ENCODE peak calls at places on chromosome 13, in seven cellular contexts. X is lower lobe of right lung; D is dorsolateral prefrontal cortex; P is effector memory CD4-positive, alpha-beta T cell; T is ovary; Q is mammary epithelial cell; F is CD4-positive, alpha-beta T cell. C is an unnamed sample.

GRCh38 chr13:99220199-99220931 is 19.7 kb downstream of the UBAC2 start:
- DNase-seq in X (no peak), Q (no peak), T (no peak), F (no peak), D (no peak), P (no peak), C (no peak)

GRCh38 chr13:53382008-53382407 is 353.4 kb downstream of the OLFM4 start:
- DNase-seq in D (no peak), P (no peak), T (no peak), X (no peak), F (no peak), Q (no peak), C (no peak)

GRCh38 chr13:76723551-76724232 is 162.5 kb downstream of the KCTD12 start:
- DNase-seq in P (no peak), F (no peak), Q (peak), T (peak), X (peak), D (no peak), C (peak)

GRCh38 chr13:29503041-29503837 is 92.2 kb downstream of the SLC7A1 start:
- DNase-seq in Q (no peak), P (no peak), F (no peak), T (no peak), X (no peak), D (no peak), C (no peak)

GRCh38 chr13:78015782-78016181 is 97.2 kb upstream of the EDNRB start:
- DNase-seq in T (no peak), P (no peak), F (no peak), X (no peak), Q (no peak), D (no peak), C (no peak)

GRCh38 chr13:29282096-29282495 is 313.4 kb downstream of the SLC7A1 start:
- DNase-seq in X (no peak), P (no peak), D (peak), Q (no peak), T (no peak), F (no peak), C (no peak)

GRCh38 chr13:35349673-35350278 is 126.7 kb downstream of the MAB21L1 start:
- DNase-seq in D (no peak), F (no peak), P (no peak), X (no peak), Q (peak), T (no peak), C (peak)

GRCh38 chr13:54241719-54242118 is 1213.1 kb downstream of the OLFM4 start:
- DNase-seq in Q (no peak), T (no peak), X (no peak), F (no peak), D (no peak), P (no peak), C (no peak)

GRCh38 chr13:44692173-44692713 is 116.1 kb upstream of the TSC22D1 start:
- DNase-seq in Q (peak), P (no peak), X (no peak), T (no peak), D (no peak), F (no peak), C (no peak)

GRCh38 chr13:36981156-36981743 is 17.9 kb downstream of the ALG5 start:
- DNase-seq in X (no peak), T (no peak), F (no peak), D (no peak), Q (peak), P (no peak), C (peak)

GRCh38 chr13:99227909-99228688 is 27.4 kb downstream of the UBAC2 start:
- DNase-seq in T (no peak), F (no peak), X (no peak), P (no peak), Q (no peak), D (no peak), C (no peak)

GRCh38 chr13:52600666-52601065 is 41.6 kb upstream of the HNRNPA1L2 start:
- DNase-seq in F (no peak), Q (no peak), D (no peak), P (no peak), T (no peak), X (no peak), C (no peak)

GRCh38 chr13:21823949-21824348 is 153.1 kb downstream of the FGF9 start:
- DNase-seq in P (no peak), Q (no peak), D (no peak), X (no peak), T (no peak), F (no peak), C (no peak)

GRCh38 chr13:80341098-80341701 is at the start of gene SPRY2:
- DNase-seq in P (no peak), Q (peak), D (peak), F (no peak), X (peak), T (peak), C (peak)

GRCh38 chr13:30898721-30899188 is 7.3 kb upstream of the MEDAG start:
- DNase-seq in T (no peak), Q (peak), X (no peak), F (no peak), P (no peak), D (no peak), C (peak)

GRCh38 chr13:36736119-36736726 is 62.4 kb downstream of the SERTM1 start:
- DNase-seq in Q (peak), P (no peak), X (no peak), T (peak), D (peak), F (peak), C (peak)

GRCh38 chr13:78603240-78603947 is at the start of gene POU4F1:
- DNase-seq in P (peak), Q (peak), T (no peak), X (peak), D (no peak), F (no peak), C (peak)

GRCh38 chr13:64912141-64912540 is 2318.0 kb downstream of the PCDH9 start:
- DNase-seq in P (no peak), F (no peak), D (no peak), Q (peak), T (no peak), X (no peak), C (peak)

GRCh38 chr13:65473199-65473598 is 1756.9 kb downstream of the PCDH9 start:
- DNase-seq in F (no peak), X (no peak), P (no peak), T (no peak), Q (no peak), D (no peak), C (no peak)

GRCh38 chr13:43411741-43412140 is 375.0 kb downstream of the ENOX1 start:
- DNase-seq in T (peak), X (no peak), F (no peak), D (peak), Q (no peak), P (no peak), C (no peak)

GRCh38 chr13:113754242-113754641 is 4.8 kb upstream of the TMEM255B start:
- DNase-seq in X (no peak), D (no peak), P (no peak), Q (no peak), T (no peak), F (no peak), C (no peak)

GRCh38 chr13:113753171-113753570 is 5.9 kb upstream of the TMEM255B start:
- DNase-seq in T (no peak), P (no peak), D (no peak), X (peak), F (no peak), Q (no peak), C (no peak)

GRCh38 chr13:113756441-113757097 is 2.5 kb upstream of the TMEM255B start:
- DNase-seq in F (no peak), P (no peak), T (no peak), X (no peak), D (no peak), Q (no peak), C (no peak)

GRCh38 chr13:113751491-113751890 is 7.5 kb upstream of the TMEM255B start:
- DNase-seq in T (no peak), F (no peak), Q (no peak), D (no peak), X (no peak), P (no peak), C (no peak)

GRCh38 chr13:113754691-113755090 is 4.3 kb upstream of the TMEM255B start:
- DNase-seq in Q (no peak), P (no peak), X (no peak), F (no peak), D (no peak), T (no peak), C (no peak)
- H3K27ac ChIP-seq in Q (no peak), P (no peak), X (no peak), F (no peak), D (no peak), T (no peak), C (no peak)

DNA sequence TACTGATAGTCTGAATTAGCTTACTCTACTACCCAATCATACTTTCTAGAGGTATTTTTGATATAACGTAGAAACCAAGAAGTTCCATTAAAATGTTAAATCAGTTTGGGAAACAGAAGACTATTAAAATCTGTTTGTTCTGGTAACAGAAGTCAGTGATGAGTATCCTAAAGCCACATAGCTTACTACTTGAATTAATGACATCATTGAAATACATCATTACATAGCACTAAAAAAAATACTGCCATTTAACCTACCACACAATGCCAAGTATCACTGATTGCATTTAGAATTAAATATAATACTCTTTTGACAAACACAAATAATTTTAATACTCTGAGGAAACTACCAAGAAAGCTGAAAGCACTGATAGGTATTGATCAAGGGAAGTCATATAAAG is 5.4 kb downstream of the MRPS31 start:
- DNase-seq in X (no peak), D (no peak), F (no peak), Q (no peak), P (no peak), T (no peak), C (no peak)
- H3K27ac ChIP-seq in X (no peak), D (no peak), F (no peak), Q (no peak), P (no peak), T (no peak), C (no peak)

DNA sequence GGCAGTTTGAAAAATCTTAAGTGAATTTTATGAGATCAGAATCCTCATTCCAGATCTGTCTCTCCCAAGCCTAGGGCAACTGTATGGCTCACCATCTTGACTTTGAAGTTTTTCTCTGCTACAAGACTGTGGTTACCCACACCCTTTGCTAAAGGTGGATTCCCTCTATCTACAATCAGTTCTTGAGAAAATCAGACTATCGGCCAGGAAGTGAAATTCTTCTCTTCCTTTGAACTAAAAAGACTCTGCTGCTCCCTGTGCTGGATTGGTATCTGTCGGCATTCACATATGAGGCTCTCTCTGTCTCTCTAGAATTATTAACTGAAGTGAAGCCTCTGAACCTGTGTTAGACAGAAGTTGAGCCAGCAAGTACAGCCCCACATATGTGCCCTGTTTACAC is 145.9 kb downstream of the MIPEP start:
- DNase-seq in Q (peak), T (no peak), P (no peak), F (no peak), D (no peak), X (no peak), C (no peak)
- H3K27ac ChIP-seq in Q (no peak), T (no peak), P (no peak), F (no peak), D (no peak), X (no peak), C (no peak)

GRCh38 chr13:75175575-75175974 is 306.4 kb downstream of the TBC1D4 start:
- DNase-seq in X (no peak), D (no peak), F (no peak), T (no peak), Q (no peak), P (no peak), C (no peak)
- H3K27ac ChIP-seq in X (no peak), D (no peak), F (no peak), T (no peak), Q (no peak), P (no peak), C (no peak)

GRCh38 chr13:41577437-41577836 is 120.1 kb downstream of the RGCC start:
- DNase-seq in X (peak), Q (no peak), P (no peak), T (no peak), D (no peak), F (no peak), C (no peak)
- H3K27ac ChIP-seq in X (peak), Q (no peak), P (no peak), T (no peak), D (no peak), F (no peak), C (no peak)

DNA sequence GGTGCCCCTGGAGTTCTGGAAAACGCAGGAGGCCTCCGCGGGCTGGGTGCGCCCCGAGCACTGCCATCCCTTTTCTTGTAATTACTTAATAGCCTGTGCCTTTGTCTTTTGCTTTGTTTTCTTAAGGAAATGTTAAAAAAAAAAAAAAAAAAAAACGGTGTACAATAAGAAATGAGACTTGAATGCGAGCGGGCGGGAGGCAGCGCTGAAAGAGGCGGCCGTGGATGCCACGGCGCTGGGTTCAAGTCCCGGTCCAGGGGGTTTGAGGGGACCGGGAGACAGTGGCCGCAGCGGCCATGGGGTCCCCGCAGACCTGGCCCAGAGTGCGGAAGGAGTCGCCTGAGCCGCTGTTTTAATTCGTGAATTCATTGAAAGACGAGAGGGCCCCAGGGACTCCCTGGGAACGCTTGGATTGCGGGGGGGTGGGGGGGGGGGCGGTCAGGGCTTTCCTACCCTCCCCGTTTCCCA is 349.1 kb upstream of the ARGLU1 start:
- DNase-seq in D (no peak), T (no peak), Q (no peak), X (no peak), F (no peak), P (no peak), C (no peak)
- H3K27ac ChIP-seq in D (peak), T (peak), Q (no peak), X (peak), F (no peak), P (no peak), C (no peak)

GRCh38 chr13:102564564-102564963 is 32.2 kb upstream of the TPP2 start:
- DNase-seq in Q (no peak), P (no peak), T (no peak), D (no peak), F (no peak), X (no peak), C (no peak)

GRCh38 chr13:102567857-102568256 is 28.9 kb upstream of the TPP2 start:
- DNase-seq in Q (no peak), X (no peak), T (no peak), D (no peak), P (no peak), F (no peak), C (no peak)

GRCh38 chr13:102571075-102571474 is 25.7 kb upstream of the TPP2 start:
- DNase-seq in T (no peak), D (no peak), Q (no peak), P (no peak), X (no peak), F (no peak), C (no peak)

GRCh38 chr13:102566513-102566912 is 30.3 kb upstream of the TPP2 start:
- DNase-seq in F (no peak), P (no peak), X (no peak), D (no peak), T (no peak), Q (no peak), C (no peak)

DNA sequence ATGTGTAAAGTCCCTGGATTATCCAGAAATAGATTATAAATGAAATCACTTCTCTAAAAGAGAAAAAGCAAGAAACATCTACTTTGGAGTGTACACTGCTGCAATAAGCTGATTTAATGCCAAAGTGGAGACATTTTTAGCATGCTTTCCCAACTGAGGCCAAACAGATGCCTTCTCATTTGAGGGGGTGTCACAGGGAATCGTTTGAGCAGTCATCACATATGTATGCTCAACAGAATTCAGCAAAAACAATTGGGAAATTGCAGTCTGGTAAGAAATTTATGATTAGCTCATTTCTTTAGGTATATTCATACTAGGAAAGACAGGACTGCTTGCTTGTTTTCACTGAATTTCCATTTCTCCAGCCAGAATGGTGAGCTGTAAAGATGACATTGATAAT is 27.3 kb upstream of the TPP2 start:
- DNase-seq in Q (no peak), T (no peak), X (no peak), F (no peak), P (no peak), D (no peak), C (no peak)
- H3K27ac ChIP-seq in Q (no peak), T (no peak), X (no peak), F (no peak), P (no peak), D (no peak), C (no peak)

GRCh38 chr13:106052200-106052767 is 483.2 kb downstream of the EFNB2 start:
- DNase-seq in P (no peak), X (no peak), F (no peak), Q (no peak), T (no peak), D (no peak), C (no peak)
- H3K27ac ChIP-seq in P (no peak), X (no peak), F (no peak), Q (no peak), T (no peak), D (no peak), C (no peak)

GRCh38 chr13:49602005-49602404 is 16.6 kb upstream of the RCBTB1 start:
- DNase-seq in Q (no peak), P (no peak), T (no peak), D (no peak), X (no peak), F (no peak), C (no peak)

GRCh38 chr13:49607761-49608160 is 20.5 kb upstream of the ARL11 start:
- DNase-seq in D (no peak), F (no peak), T (no peak), Q (no peak), P (no peak), X (no peak), C (no peak)

GRCh38 chr13:49604570-49604969 is 19.2 kb upstream of the RCBTB1 start:
- DNase-seq in Q (no peak), F (no peak), P (no peak), T (no peak), X (no peak), D (no peak), C (no peak)

GRCh38 chr13:49606747-49607648 is 21.3 kb upstream of the ARL11 start:
- DNase-seq in T (peak), X (peak), F (peak), Q (peak), P (peak), D (peak), C (peak)

DNA sequence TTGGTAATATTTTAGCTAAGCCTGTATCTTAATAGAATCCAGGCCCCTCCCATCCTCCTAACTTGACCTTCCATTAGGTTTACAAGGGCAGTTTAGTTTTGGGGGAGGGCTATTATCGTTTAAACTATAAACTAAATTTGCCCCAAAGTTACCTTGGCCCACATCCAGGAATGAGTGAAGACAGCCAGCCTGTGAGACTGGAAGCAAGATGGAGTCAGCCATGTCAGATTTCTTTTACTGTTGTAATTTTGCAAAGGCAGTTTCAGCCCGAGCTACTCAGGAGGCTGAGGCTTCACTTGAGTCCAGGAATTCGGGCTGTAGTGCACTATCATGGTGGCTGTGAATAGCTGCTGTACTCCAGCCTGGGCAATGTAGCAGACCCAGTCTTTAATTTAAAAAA is 18.0 kb upstream of the RCBTB1 start:
- DNase-seq in P (no peak), F (no peak), X (no peak), Q (no peak), D (no peak), T (no peak), C (no peak)
- H3K27ac ChIP-seq in P (no peak), F (no peak), X (no peak), Q (no peak), D (no peak), T (no peak), C (no peak)

GRCh38 chr13:46622013-46622917 is 69.3 kb downstream of the LRCH1 start:
- DNase-seq in P (no peak), D (no peak), F (no peak), X (no peak), T (no peak), Q (no peak), C (no peak)

GRCh38 chr13:46624353-46624752 is 71.4 kb downstream of the LRCH1 start:
- DNase-seq in T (no peak), Q (no peak), P (no peak), X (no peak), F (no peak), D (no peak), C (no peak)

GRCh38 chr13:46622918-46623256 is 69.9 kb downstream of the LRCH1 start:
- DNase-seq in X (no peak), P (no peak), D (peak), Q (peak), F (no peak), T (peak), C (no peak)

GRCh38 chr13:46627462-46627861 is 74.5 kb downstream of the LRCH1 start:
- DNase-seq in P (no peak), Q (no peak), D (no peak), X (no peak), F (no peak), T (no peak), C (no peak)

GRCh38 chr13:46624821-46625220 is 71.9 kb downstream of the LRCH1 start:
- DNase-seq in D (no peak), F (no peak), T (no peak), X (no peak), P (no peak), Q (no peak), C (no peak)
- H3K27ac ChIP-seq in D (no peak), F (no peak), T (no peak), X (no peak), P (no peak), Q (no peak), C (no peak)

C was measured in RWPE1.